ENCODE peak calls at places on chromosome 11, in five cellular contexts. L is GM12865, C is omental fat pad, I is lower leg skin, T is stromal cell of bone marrow. B is an unnamed sample.

GRCh38 chr11:31397239-31397834 is 27.7 kb downstream of the DNAJC24 start:
- DNase-seq in L (peak), C (no peak), I (no peak), T (no peak), B (peak)

GRCh38 chr11:122727101-122727929 is 71.8 kb downstream of the UBASH3B start:
- DNase-seq in L (peak), C (no peak), I (no peak), T (no peak), B (no peak)

GRCh38 chr11:35714882-35715612 is 52.5 kb downstream of the TRIM44 start:
- DNase-seq in L (peak), C (no peak), I (no peak), T (peak), B (no peak)

GRCh38 chr11:85750646-85751045 is 60.3 kb downstream of the SYTL2 start:
- DNase-seq in L (no peak), C (no peak), I (no peak), T (no peak), B (no peak)

GRCh38 chr11:23897453-23898289 is 599.2 kb upstream of the LUZP2 start:
- DNase-seq in L (no peak), C (no peak), I (no peak), T (peak), B (peak)

GRCh38 chr11:68213135-68213515 is at the start of gene KMT5B:
- DNase-seq in L (peak), C (no peak), I (no peak), T (peak), B (peak)

GRCh38 chr11:90135016-90135415 is 553 bp downstream of the NAALAD2 start:
- DNase-seq in L (no peak), C (no peak), I (no peak), T (no peak), B (no peak)

GRCh38 chr11:27672836-27673464 is 27.3 kb downstream of the BDNF start:
- DNase-seq in L (no peak), C (no peak), I (peak), T (peak), B (no peak)

GRCh38 chr11:59292611-59293010 is 66.1 kb upstream of the OR5AN1 start:
- DNase-seq in L (no peak), C (no peak), I (no peak), T (no peak), B (no peak)

GRCh38 chr11:34825670-34826383 is 90.4 kb downstream of the APIP start:
- DNase-seq in L (no peak), C (no peak), I (no peak), T (no peak), B (no peak)

B was measured in astrocyte of the cerebellum.